ENCODE peak calls at places on chromosomes 12 and 14, in eight cellular contexts. V is psoas muscle; P is stimulated activated CD8-positive, alpha-beta memory T cell treated with anti-CD3 and anti-CD28 coated beads, Interleukin-15, amount 100 ng/mL, for 1 hour; U is stimulated activated CD4-positive, alpha-beta T cell treated with anti-CD3 and anti-CD28 coated beads, Interleukin-4, amount 100 ng/mL, for 1 hour; W is dermis blood vessel endothelial cell; X is left ventricle myocardium inferior; H is RWPE1; I is NCI-H774. C is an unnamed sample.

GRCh38 chr14:74085047-74085637 is 386 bp downstream of the LIN52 start:
- DNase-seq in V (peak; percentile 17), P (no peak), U (no peak), W (no peak), X (no peak), H (peak; percentile 34), I (no peak), C (no peak)

GRCh38 chr12:704516-705242 is 41.4 kb upstream of the NINJ2 start:
- DNase-seq in V (no peak), P (no peak), U (no peak), W (no peak), X (no peak), H (no peak), I (no peak), C (no peak)

GRCh38 chr12:123384994-123385376 is 1.1 kb downstream of the KMT5A start:
- DNase-seq in V (no peak), P (no peak), U (no peak), W (peak; percentile 23), X (no peak), H (peak; percentile 64), I (no peak), C (no peak)

GRCh38 chr12:96985515-96986362 is 78.7 kb downstream of the NEDD1 start:
- DNase-seq in V (no peak), P (no peak), U (peak; percentile 47), W (peak; percentile 42), X (no peak), H (peak; percentile 34), I (peak; percentile 74), C (peak; percentile 28)

GRCh38 chr12:49949124-49949845 is 1.3 kb upstream of the AQP2 start:
- DNase-seq in V (no peak), P (no peak), U (no peak), W (no peak), X (no peak), H (no peak), I (no peak), C (no peak)

GRCh38 chr12:75819512-75819911 is 212.1 kb downstream of the PHLDA1 start:
- DNase-seq in V (no peak), P (no peak), U (no peak), W (no peak), X (no peak), H (no peak), I (no peak), C (no peak)

GRCh38 chr12:114681149-114681849 is 2.7 kb downstream of the TBX3 start:
- DNase-seq in V (peak; percentile 25), P (no peak), U (no peak), W (peak; percentile 59), X (no peak), H (no peak), I (no peak), C (no peak)

GRCh38 chr12:25100203-25100602 is 94.8 kb downstream of the DNAI7 start:
- DNase-seq in V (no peak), P (no peak), U (no peak), W (no peak), X (no peak), H (no peak), I (no peak), C (no peak)

GRCh38 chr14:105138551-105139111 is 29.9 kb downstream of the JAG2 start:
- DNase-seq in V (no peak), P (no peak), U (no peak), W (no peak), X (no peak), H (no peak), I (no peak), C (no peak)

GRCh38 chr14:91241848-91242247 is 2.7 kb downstream of the GPR68 start:
- DNase-seq in V (no peak), P (no peak), U (no peak), W (no peak), X (no peak), H (no peak), I (no peak), C (no peak)

GRCh38 chr12:75390156-75390898 is 562 bp upstream of the GLIPR1L2 start:
- DNase-seq in V (no peak), P (no peak), U (no peak), W (no peak), X (no peak), H (no peak), I (no peak), C (no peak)

GRCh38 chr12:2306012-2306411 is 253.2 kb downstream of the CACNA1C start:
- DNase-seq in V (no peak), P (no peak), U (no peak), W (no peak), X (no peak), H (no peak), I (no peak), C (no peak)

GRCh38 chr14:96783306-96784224 is 13.6 kb upstream of the VRK1 start:
- DNase-seq in V (no peak), P (no peak), U (no peak), W (no peak), X (no peak), H (peak; percentile 57), I (no peak), C (no peak)

GRCh38 chr12:104581000-104581570 is 124.3 kb downstream of the CHST11 start:
- DNase-seq in V (no peak), P (no peak), U (no peak), W (no peak), X (no peak), H (no peak), I (no peak), C (no peak)

GRCh38 chr12:19967486-19967885 is 400.9 kb upstream of the PDE3A start:
- DNase-seq in V (no peak), P (no peak), U (no peak), W (peak; percentile 90), X (no peak), H (peak; percentile 13), I (no peak), C (no peak)

GRCh38 chr14:100677925-100678765 is 48.5 kb upstream of the DLK1 start:
- DNase-seq in V (peak; percentile 70), P (no peak), U (no peak), W (no peak), X (peak; percentile 85), H (no peak), I (no peak), C (no peak)

GRCh38 chr14:104551851-104552737 is 27.5 kb upstream of the C14orf180 start:
- DNase-seq in V (no peak), P (no peak), U (no peak), W (no peak), X (peak; percentile 12), H (no peak), I (no peak), C (no peak)

GRCh38 chr14:88492272-88493089 is 62.3 kb downstream of the PTPN21 start:
- DNase-seq in V (no peak), P (peak; percentile 50), U (peak; percentile 25), W (peak; percentile 89), X (no peak), H (peak; percentile 74), I (peak; percentile 60), C (peak; percentile 15)

GRCh38 chr14:87430810-87431209 is 562.2 kb downstream of the GALC start:
- DNase-seq in V (no peak), P (no peak), U (no peak), W (no peak), X (no peak), H (peak; percentile 84), I (no peak), C (no peak)

GRCh38 chr14:62329427-62329826 is 567.2 kb downstream of the SNAPC1 start:
- DNase-seq in V (no peak), P (no peak), U (no peak), W (no peak), X (no peak), H (no peak), I (no peak), C (no peak)

C was measured in CD8-positive, alpha-beta T cell.